ENCODE peak calls at places on chromosomes 6 and 20, in seven cellular contexts. W is A549; T is HCT116; B is aorta; L is heart left ventricle; I is CD8-positive, alpha-beta T cell; H is astrocyte. O is an unnamed sample.

GRCh38 chr20:39289316-39289715 is 327.2 kb downstream of the DHX35 start:
- DNase-seq in W (peak; percentile 7), T (no peak), B (no peak), L (no peak), I (no peak), H (no peak), O (no peak)

GRCh38 chr6:140073456-140073855 is 699.0 kb upstream of the CITED2 start:
- DNase-seq in W (no peak), T (no peak), B (no peak), L (no peak), I (no peak), H (no peak), O (no peak)

GRCh38 chr20:43096471-43096870 is 93.2 kb downstream of the PTPRT start:
- DNase-seq in W (no peak), T (no peak), B (no peak), L (no peak), I (no peak), H (no peak), O (no peak)

GRCh38 chr6:145368075-145368474 is 367.2 kb downstream of the EPM2A start:
- DNase-seq in W (no peak), T (no peak), B (no peak), L (peak; percentile 7), I (no peak), H (no peak), O (no peak)

GRCh38 chr6:79631800-79632172 is 657 bp downstream of the SH3BGRL2 start:
- DNase-seq in W (no peak), T (no peak), B (no peak), L (no peak), I (no peak), H (no peak), O (no peak)

GRCh38 chr20:32997431-32997830 is 6.8 kb downstream of the SUN5 start:
- DNase-seq in W (no peak), T (no peak), B (peak; percentile 24), L (no peak), I (no peak), H (no peak), O (no peak)

GRCh38 chr6:133892444-133893323 is 3.8 kb downstream of the TCF21 start:
- DNase-seq in W (no peak), T (no peak), B (no peak), L (no peak), I (no peak), H (no peak), O (no peak)

GRCh38 chr6:19551611-19552010 is 285.6 kb upstream of the ID4 start:
- DNase-seq in W (no peak), T (no peak), B (no peak), L (no peak), I (no peak), H (no peak), O (no peak)

GRCh38 chr20:4713401-4713800 is 8.3 kb upstream of the PRND start:
- DNase-seq in W (peak; percentile 41), T (peak; percentile 79), B (no peak), L (no peak), I (no peak), H (peak; percentile 59), O (no peak)

GRCh38 chr20:32457476-32457986 is 99.4 kb downstream of the ASXL1 start:
- DNase-seq in W (peak; percentile 82), T (no peak), B (peak; percentile 86), L (peak; percentile 68), I (no peak), H (peak; percentile 51), O (peak; percentile 66)

GRCh38 chr20:45611054-45611453 is 18.5 kb upstream of the WFDC10A start:
- DNase-seq in W (no peak), T (peak; percentile 39), B (no peak), L (no peak), I (no peak), H (peak; percentile 86), O (no peak)

GRCh38 chr6:33954453-33954852 is 150.7 kb upstream of the MLN start:
- DNase-seq in W (no peak), T (no peak), B (peak; percentile 37), L (no peak), I (no peak), H (no peak), O (no peak)

GRCh38 chr6:16760536-16761468 is at the start of gene ATXN1:
- DNase-seq in W (peak; percentile 61), T (no peak), B (peak; percentile 87), L (peak; percentile 64), I (peak; percentile 75), H (no peak), O (no peak)
- H3K27ac ChIP-seq in W (peak within 1 kb of the TSS; percentile 95), T (peak within 1 kb of the TSS; percentile 81), B (peak within 1 kb of the TSS; percentile 96), L (peak within 1 kb of the TSS; percentile 95), I (peak within 1 kb of the TSS; percentile 93), H (peak within 1 kb of the TSS; percentile 94), O (no peak within 1 kb of the TSS)

GRCh38 chr6:15505463-15505918 is 157.3 kb downstream of the DTNBP1 start:
- DNase-seq in W (no peak), T (no peak), B (peak; percentile 68), L (no peak), I (no peak), H (no peak), O (no peak)

GRCh38 chr6:15502451-15503345 is 160.1 kb downstream of the DTNBP1 start:
- DNase-seq in W (no peak), T (no peak), B (no peak), L (no peak), I (no peak), H (no peak), O (no peak)

GRCh38 chr6:15503346-15503680 is 159.5 kb downstream of the DTNBP1 start:
- DNase-seq in W (no peak), T (no peak), B (peak; percentile 72), L (no peak), I (no peak), H (no peak), O (no peak)

GRCh38 chr6:15504581-15505350 is 158.1 kb downstream of the DTNBP1 start:
- DNase-seq in W (no peak), T (no peak), B (peak; percentile 80), L (peak; percentile 75), I (no peak), H (peak; percentile 95), O (no peak)

DNA sequence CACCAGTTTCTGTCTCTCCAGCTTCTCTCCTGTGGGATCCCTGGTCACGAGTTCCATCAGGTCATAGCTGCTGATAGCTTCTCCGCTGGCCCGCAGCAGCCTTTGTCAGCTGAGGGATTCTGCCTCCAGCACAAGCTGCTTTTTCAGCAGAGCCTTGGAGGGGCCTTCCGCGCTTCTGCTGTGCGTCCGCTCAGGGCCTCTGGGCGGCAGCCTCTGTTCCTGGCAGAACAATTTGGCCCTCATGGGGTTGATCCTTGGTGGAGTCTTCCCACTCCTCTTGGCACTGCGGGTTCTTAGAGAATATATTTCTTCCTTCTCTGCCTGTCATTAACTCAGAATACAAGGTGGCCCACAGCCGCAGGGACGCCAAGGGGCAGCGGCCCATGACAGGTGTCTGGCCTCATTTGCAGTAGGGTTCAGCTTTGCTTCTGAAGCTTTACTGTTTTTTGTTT is 158.8 kb downstream of the DTNBP1 start:
- DNase-seq in W (no peak), T (no peak), B (peak; percentile 75), L (peak; percentile 59), I (no peak), H (no peak), O (no peak)
- H3K4me1 ChIP-seq in W (peaks cover 3% of the 10 kb centered on the region), T (no peaks in the 10 kb centered on the region), B (no peaks in the 10 kb centered on the region), L (peaks cover 57% of the 10 kb centered on the region), I (no peaks in the 10 kb centered on the region), H (peaks cover 30% of the 10 kb centered on the region), O (peaks cover 1% of the 10 kb centered on the region)

DNA sequence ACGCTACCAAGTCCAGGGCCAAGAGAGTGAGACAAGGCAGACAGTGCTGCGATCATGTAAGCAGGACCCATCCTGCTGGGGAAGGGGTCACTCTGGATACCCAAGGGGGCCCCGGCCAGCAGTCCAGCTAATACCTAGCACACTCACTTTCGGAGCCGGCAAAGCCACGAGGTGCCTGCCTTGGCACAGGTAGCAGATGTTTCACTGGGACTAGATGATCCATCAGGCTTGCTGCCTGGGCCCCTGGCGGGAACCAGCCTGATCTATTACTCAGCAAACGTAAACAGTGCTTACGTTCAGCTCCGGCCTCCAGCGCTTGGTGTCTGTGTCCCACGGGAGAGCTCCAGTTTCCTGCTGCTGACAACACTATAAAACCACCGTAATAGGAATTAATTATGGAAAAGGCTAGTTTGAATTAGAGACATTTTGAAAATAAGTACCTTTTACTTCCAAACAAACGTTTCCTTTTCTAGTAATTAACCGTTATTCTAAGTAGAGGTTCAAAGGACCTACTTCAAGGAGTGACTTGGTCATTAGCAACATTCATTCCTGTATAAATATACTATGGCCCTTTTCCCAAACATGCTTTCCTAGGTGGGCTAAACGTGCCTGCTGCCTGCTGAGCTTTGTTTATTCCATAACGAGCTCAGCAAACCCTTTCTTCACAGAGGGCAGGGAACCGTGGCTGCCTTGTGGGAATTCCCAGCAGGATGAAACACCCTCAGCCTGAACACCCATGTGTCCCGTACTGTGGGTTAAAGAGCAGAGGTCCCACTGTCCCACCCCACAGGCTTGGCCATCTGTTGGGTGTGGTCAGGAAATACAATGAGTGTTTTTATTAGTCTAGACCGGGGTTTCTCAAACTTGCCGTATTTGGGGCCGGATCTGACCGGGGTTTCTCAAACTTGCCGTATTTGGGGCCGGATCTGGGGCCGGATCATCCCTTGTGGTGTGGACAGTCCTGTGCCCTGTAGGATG is 18.4 kb downstream of the SLC22A23 start:
- DNase-seq in W (peak; percentile 76), T (no peak), B (no peak), L (no peak), I (no peak), H (peak; percentile 89), O (no peak)
- H3K27ac ChIP-seq in W (peak overlapping the region; percentile 68), T (no peak overlapping the region), B (no peak overlapping the region), L (no peak overlapping the region), I (no peak overlapping the region), H (peak overlapping the region; percentile 56), O (no peak overlapping the region)

GRCh38 chr20:41137412-41138216 is at the start of gene PLCG1:
- DNase-seq in W (peak; percentile 63), T (no peak), B (peak; percentile 93), L (peak; percentile 91), I (peak; percentile 76), H (peak; percentile 47), O (peak; percentile 33)

GRCh38 chr20:41136695-41137411 is 490 bp upstream of the PLCG1 start:
- DNase-seq in W (peak; percentile 83), T (peak; percentile 35), B (peak; percentile 95), L (peak; percentile 93), I (peak; percentile 77), H (peak; percentile 53), O (peak; percentile 47)

GRCh38 chr20:41139227-41140093 is 2.1 kb downstream of the PLCG1 start:
- DNase-seq in W (no peak), T (no peak), B (no peak), L (no peak), I (no peak), H (no peak), O (no peak)

GRCh38 chr20:41138527-41139226 is 1.3 kb downstream of the PLCG1 start:
- DNase-seq in W (no peak), T (no peak), B (peak; percentile 70), L (peak; percentile 36), I (peak; percentile 58), H (no peak), O (no peak)

DNA sequence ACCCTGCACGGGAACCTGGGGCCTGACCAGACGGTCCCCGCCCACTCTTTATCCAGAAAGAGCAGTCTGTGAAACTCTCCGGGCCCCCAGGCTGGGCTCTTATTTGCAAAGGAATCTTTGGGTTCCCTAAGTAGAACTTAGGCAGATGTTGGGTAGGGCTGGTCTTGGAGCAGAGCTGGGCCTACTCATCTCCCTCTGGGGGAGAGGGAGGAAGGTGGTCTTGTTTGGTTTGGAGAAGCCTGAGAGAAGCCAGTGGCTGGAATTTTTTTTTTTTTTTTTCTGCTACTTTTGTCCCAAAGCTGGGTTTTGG is 829 bp downstream of the PLCG1 start:
- DNase-seq in W (no peak), T (no peak), B (no peak), L (no peak), I (peak; percentile 36), H (no peak), O (no peak)
- H3K4me1 ChIP-seq in W (peaks cover 7% of the 10 kb centered on the region), T (peaks cover 20% of the 10 kb centered on the region), B (no peaks in the 10 kb centered on the region), L (peaks cover 64% of the 10 kb centered on the region), I (peaks cover 70% of the 10 kb centered on the region), H (peaks cover 42% of the 10 kb centered on the region), O (peaks cover 18% of the 10 kb centered on the region)

O was measured in iPS DF 6.9.